ENCODE peak calls at places on chromosome 21, in nine cellular contexts. P is body of pancreas, G is sigmoid colon, R is IMR-90, B is tibial nerve, Q is GM12891, T is stomach, S is lower leg skin, X is esophagus squamous epithelium. Y is an unnamed sample.

GRCh38 chr21:35266546-35266945 is 217.4 kb upstream of the RUNX1 start:
- DNase-seq in P (no peak), G (no peak), R (no peak), B (no peak), Q (no peak), T (no peak), S (no peak), X (no peak), Y (no peak)

GRCh38 chr21:32779983-32780382 is 8.4 kb upstream of the PAXBP1 start:
- DNase-seq in P (no peak), G (no peak), R (no peak), B (no peak), Q (no peak), T (no peak), S (no peak), X (no peak), Y (no peak)

GRCh38 chr21:24716306-24716918 is 890.9 kb downstream of the MRPL39 start:
- DNase-seq in P (no peak), G (no peak), R (no peak), B (no peak), Q (no peak), T (no peak), S (no peak), X (no peak), Y (no peak)

GRCh38 chr21:35222541-35222941 is 173.4 kb upstream of the RUNX1 start:
- DNase-seq in P (no peak), G (no peak), R (no peak), B (no peak), Q (no peak), T (no peak), S (no peak), X (no peak), Y (no peak)

GRCh38 chr21:40053007-40053406 is 185.8 kb downstream of the PCP4 start:
- DNase-seq in P (no peak), G (peak; percentile 90), R (no peak), B (peak; percentile 36), Q (no peak), T (no peak), S (peak; percentile 90), X (no peak), Y (no peak)

GRCh38 chr21:32916088-32916487 is 109.6 kb upstream of the OLIG2 start:
- DNase-seq in P (no peak), G (no peak), R (no peak), B (no peak), Q (no peak), T (no peak), S (no peak), X (no peak), Y (no peak)

GRCh38 chr21:15063081-15063820 is 1.5 kb downstream of the NRIP1 start:
- DNase-seq in P (no peak), G (no peak), R (peak; percentile 18), B (no peak), Q (no peak), T (no peak), S (no peak), X (no peak), Y (peak; percentile 42)

GRCh38 chr21:28150778-28151177 is 841.9 kb downstream of the LTN1 start:
- DNase-seq in P (no peak), G (no peak), R (peak; percentile 73), B (no peak), Q (no peak), T (no peak), S (no peak), X (no peak), Y (no peak)

GRCh38 chr21:32253215-32253641 is 25.6 kb downstream of the MIS18A start:
- DNase-seq in P (peak; percentile 37), G (peak; percentile 74), R (peak; percentile 65), B (no peak), Q (no peak), T (no peak), S (no peak), X (no peak), Y (no peak)

GRCh38 chr21:16587141-16587570 is 857.4 kb downstream of the USP25 start:
- DNase-seq in P (peak; percentile 90), G (peak; percentile 69), R (peak; percentile 65), B (peak; percentile 54), Q (no peak), T (peak; percentile 60), S (no peak), X (no peak), Y (no peak)

GRCh38 chr21:16589046-16589445 is 859.3 kb downstream of the USP25 start:
- DNase-seq in P (no peak), G (no peak), R (no peak), B (no peak), Q (no peak), T (no peak), S (no peak), X (no peak), Y (no peak)

GRCh38 chr21:16587671-16588379 is 858.0 kb downstream of the USP25 start:
- DNase-seq in P (peak; percentile 16), G (peak; percentile 73), R (peak; percentile 77), B (peak; percentile 36), Q (no peak), T (no peak), S (no peak), X (no peak), Y (no peak)

GRCh38 chr21:16589499-16589898 is 859.7 kb downstream of the USP25 start:
- DNase-seq in P (no peak), G (no peak), R (no peak), B (no peak), Q (no peak), T (no peak), S (no peak), X (no peak), Y (no peak)

DNA sequence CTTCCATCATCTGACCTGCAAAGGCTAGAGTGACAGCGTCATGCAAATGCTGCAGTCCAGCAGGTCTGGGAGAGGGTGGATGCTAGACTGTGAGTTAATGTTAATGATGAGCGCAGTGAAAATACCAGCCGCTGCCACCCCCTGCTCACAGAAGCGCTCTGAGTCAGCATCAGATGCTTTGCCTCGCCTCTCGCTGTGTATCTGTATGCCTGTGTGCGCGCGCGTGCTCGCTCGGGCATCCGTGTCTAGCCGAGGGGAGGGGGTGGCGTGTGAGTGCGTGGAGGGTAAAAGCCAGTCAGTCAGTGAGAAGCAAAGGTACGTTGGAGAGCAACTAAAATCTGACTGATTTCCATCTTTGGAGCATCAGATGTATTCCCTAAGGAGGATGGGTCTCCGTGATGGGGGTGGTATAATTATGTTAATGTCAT is 858.7 kb downstream of the USP25 start:
- DNase-seq in P (peak; percentile 52), G (peak; percentile 85), R (peak; percentile 84), B (peak; percentile 74), Q (no peak), T (peak; percentile 31), S (peak; percentile 94), X (no peak), Y (no peak)
- TF ChIP-seq POLR2A in P (no peak), G (peak; percentile 24), R (no peak), B (peak; percentile 77), Q (no peak), T (no peak), S (no peak), X (peak; percentile 29), Y (no peak)

GRCh38 chr21:38326899-38327298 is 70.1 kb downstream of the KCNJ15 start:
- DNase-seq in P (no peak), G (no peak), R (no peak), B (no peak), Q (no peak), T (no peak), S (peak; percentile 25), X (no peak), Y (no peak)
- TF ChIP-seq POLR2A in P (no peak), G (no peak), R (no peak), B (no peak), Q (no peak), T (no peak), S (no peak), X (no peak), Y (no peak)

DNA sequence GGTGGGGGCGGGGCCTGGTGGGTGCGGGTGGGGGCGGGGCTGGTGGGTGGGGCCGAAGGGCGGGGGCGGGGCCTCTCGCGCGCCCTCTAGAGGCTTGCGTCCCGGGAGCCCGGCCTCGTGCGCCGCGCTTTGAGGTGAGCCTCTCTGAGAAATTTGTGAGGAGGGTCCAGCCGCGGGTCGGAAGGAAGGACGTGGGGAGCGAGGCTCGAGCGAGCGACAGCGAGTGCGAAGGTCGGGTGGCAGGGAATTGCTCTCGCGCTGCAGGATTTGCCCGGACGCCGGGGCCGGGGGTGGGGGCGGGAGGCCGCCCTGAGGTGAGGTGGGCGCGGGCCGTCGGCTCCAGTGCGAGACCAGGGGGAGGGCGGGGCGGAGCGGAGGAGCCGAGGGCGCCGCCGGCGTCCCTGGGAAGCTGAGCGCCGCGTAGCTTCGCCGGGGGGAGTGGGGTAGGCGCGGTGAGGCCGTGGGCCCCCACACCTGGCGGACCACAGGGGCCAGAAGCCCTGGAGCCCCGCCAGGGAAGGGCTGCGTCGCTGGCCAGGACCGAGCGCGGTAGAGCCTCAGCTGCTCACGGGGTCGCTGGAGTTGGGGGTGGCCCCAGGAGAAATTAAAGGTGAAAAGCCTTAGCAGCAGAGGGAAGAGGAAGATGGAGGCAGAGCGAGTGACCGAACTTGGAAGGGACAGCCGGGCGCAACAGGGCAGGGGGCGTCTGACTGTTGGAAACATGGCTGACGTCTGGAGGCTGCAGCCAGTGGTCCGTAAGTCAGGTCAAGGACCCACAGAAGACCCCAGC is 754 bp upstream of the LSS start:
- DNase-seq in P (peak; percentile 53), G (peak; percentile 74), R (no peak), B (no peak), Q (peak; percentile 53), T (no peak), S (peak; percentile 85), X (no peak), Y (peak; percentile 70)
- TF ChIP-seq POLR2A in P (no peak), G (no peak), R (no peak), B (no peak), Q (peak; percentile 54), T (no peak), S (no peak), X (no peak), Y (no peak)

DNA sequence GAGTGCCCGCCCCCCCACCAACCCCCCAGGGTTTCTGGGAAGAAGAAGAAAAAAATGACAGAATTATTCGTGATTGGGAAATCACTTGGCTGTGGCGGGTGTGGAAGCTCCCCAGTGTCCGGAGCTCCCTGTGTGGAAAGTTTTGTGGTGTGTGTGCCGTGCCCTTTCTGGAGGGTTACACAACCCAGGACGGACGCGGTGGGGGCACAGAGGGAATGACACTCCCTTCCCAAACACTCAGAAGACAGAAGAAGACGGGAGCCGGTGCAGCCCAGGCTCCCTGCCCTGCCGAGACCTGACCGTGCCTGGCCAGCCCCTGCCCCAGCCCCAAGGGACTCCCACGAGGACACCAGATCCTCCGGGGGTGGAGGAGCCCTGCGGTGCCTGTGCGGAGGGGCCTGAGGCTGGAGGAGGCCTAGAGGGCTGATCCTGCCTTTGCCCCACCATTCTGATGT is 33.0 kb upstream of the ADARB1 start:
- DNase-seq in P (peak; percentile 47), G (peak; percentile 94), R (peak; percentile 78), B (peak; percentile 91), Q (no peak), T (peak; percentile 50), S (peak; percentile 97), X (no peak), Y (no peak)
- TF ChIP-seq POLR2A in P (no peak), G (no peak), R (no peak), B (no peak), Q (no peak), T (no peak), S (no peak), X (peak; percentile 48), Y (no peak)

Y was measured in erythroblast.